ENCODE peak calls at places on chromosomes 16 and 17, in seven cellular contexts. H is ovary, K is neuronal stem cell, A is tibial artery, V is uterus, P is aorta, J is Peyer's patch. Q is an unnamed sample.
A peak's percentile ranks its signal among the peaks of the same experiment; 100 is the strongest.

GRCh38 chr17:29581583-29582253 is 7.7 kb downstream of the GIT1 start:
- DNase-seq in H (no peak), K (no peak), A (no peak), V (peak; percentile 21), P (no peak), J (peak; percentile 45), Q (peak; percentile 14)

GRCh38 chr16:24013733-24014645 is 178.2 kb downstream of the PRKCB start:
- DNase-seq in H (no peak), K (no peak), A (no peak), V (no peak), P (no peak), J (peak; percentile 57), Q (no peak)

GRCh38 chr16:79272141-79272577 is 328.4 kb downstream of the MAF start:
- DNase-seq in H (no peak), K (no peak), A (no peak), V (no peak), P (no peak), J (no peak), Q (no peak)

GRCh38 chr17:4715071-4715749 is 4.8 kb downstream of the ARRB2 start:
- DNase-seq in H (no peak), K (no peak), A (no peak), V (no peak), P (peak; percentile 47), J (no peak), Q (no peak)

GRCh38 chr17:78279360-78279990 is 48.0 kb downstream of the TMEM235 start:
- DNase-seq in H (no peak), K (no peak), A (no peak), V (no peak), P (no peak), J (peak; percentile 33), Q (no peak)

GRCh38 chr17:36464765-36465088 is 21.8 kb upstream of the ZNHIT3 start:
- DNase-seq in H (no peak), K (no peak), A (no peak), V (no peak), P (no peak), J (no peak), Q (no peak)

GRCh38 chr17:63946440-63947363 is 14.6 kb upstream of the CD79B start:
- DNase-seq in H (no peak), K (peak; percentile 44), A (no peak), V (no peak), P (no peak), J (no peak), Q (no peak)

GRCh38 chr17:2423271-2423670 is 22.4 kb upstream of the MNT start:
- DNase-seq in H (no peak), K (no peak), A (no peak), V (no peak), P (no peak), J (no peak), Q (no peak)

GRCh38 chr17:31433091-31433790 is 41.8 kb downstream of the RAB11FIP4 start:
- DNase-seq in H (no peak), K (no peak), A (no peak), V (no peak), P (no peak), J (no peak), Q (no peak)

GRCh38 chr16:46916980-46917379 is 32.8 kb downstream of the GPT2 start:
- DNase-seq in H (no peak), K (no peak), A (no peak), V (no peak), P (no peak), J (no peak), Q (no peak)

GRCh38 chr17:40539711-40540411 is 25.4 kb downstream of the CCR7 start:
- DNase-seq in H (peak; percentile 32), K (no peak), A (no peak), V (no peak), P (peak; percentile 62), J (peak; percentile 41), Q (no peak)

GRCh38 chr17:6577686-6578263 is 21.4 kb upstream of the PITPNM3 start:
- DNase-seq in H (no peak), K (no peak), A (no peak), V (no peak), P (no peak), J (no peak), Q (no peak)

GRCh38 chr16:50537533-50538290 is 10.5 kb upstream of the NKD1 start:
- DNase-seq in H (no peak), K (no peak), A (no peak), V (no peak), P (no peak), J (no peak), Q (no peak)

GRCh38 chr17:71516149-71516548 is 604.7 kb upstream of the SOX9 start:
- DNase-seq in H (no peak), K (no peak), A (no peak), V (no peak), P (no peak), J (no peak), Q (no peak)

GRCh38 chr17:31815212-31815611 is 43.8 kb downstream of the COPRS start:
- DNase-seq in H (no peak), K (no peak), A (no peak), V (no peak), P (no peak), J (no peak), Q (no peak)

GRCh38 chr16:84820305-84820684 is 510 bp downstream of the CRISPLD2 start:
- DNase-seq in H (no peak), K (no peak), A (no peak), V (no peak), P (no peak), J (no peak), Q (no peak)

GRCh38 chr17:67238976-67239375 is 6.0 kb downstream of the HELZ start:
- DNase-seq in H (no peak), K (no peak), A (no peak), V (no peak), P (no peak), J (no peak), Q (no peak)

GRCh38 chr16:57941016-57941656 is 29.8 kb downstream of the CNGB1 start:
- DNase-seq in H (no peak), K (no peak), A (no peak), V (no peak), P (no peak), J (no peak), Q (peak; percentile 75)

GRCh38 chr16:82755570-82756282 is 129.0 kb downstream of the CDH13 start:
- DNase-seq in H (no peak), K (no peak), A (no peak), V (no peak), P (no peak), J (no peak), Q (no peak)

GRCh38 chr17:62869885-62870580 is 61.9 kb upstream of the MARCHF10 start:
- DNase-seq in H (no peak), K (peak; percentile 56), A (no peak), V (no peak), P (no peak), J (no peak), Q (no peak)

GRCh38 chr16:84136331-84137125 is 8.4 kb downstream of the HSDL1 start:
- DNase-seq in H (no peak), K (no peak), A (no peak), V (no peak), P (no peak), J (no peak), Q (no peak)

GRCh38 chr16:84898447-84898846 is 78.7 kb downstream of the CRISPLD2 start:
- DNase-seq in H (no peak), K (no peak), A (no peak), V (no peak), P (no peak), J (no peak), Q (no peak)

DNA sequence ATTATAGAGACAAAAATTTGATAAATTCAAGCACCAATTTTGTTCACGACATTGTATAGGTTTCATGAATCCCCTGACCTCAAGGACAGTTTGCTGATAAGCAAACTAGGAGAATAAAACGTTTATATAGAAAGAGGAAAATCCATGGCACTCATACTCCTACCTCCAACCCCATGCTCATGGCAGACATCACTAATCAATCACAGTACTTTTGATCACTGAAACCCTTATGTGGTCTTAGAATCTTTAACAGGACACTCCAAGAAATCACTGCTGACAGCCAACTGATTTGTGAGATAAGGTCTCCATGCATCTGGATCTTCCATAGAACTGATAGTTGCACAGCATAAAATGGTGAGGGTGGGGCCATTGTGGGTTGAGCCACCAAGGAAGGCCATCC is 4.7 kb upstream of the NHERF1 start:
- DNase-seq in H (no peak), K (no peak), A (no peak), V (no peak), P (no peak), J (no peak), Q (no peak)
- H3K4me1 ChIP-seq in H (peaks cover under 1% of the 10 kb centered on the region), K (peaks cover 24% of the 10 kb centered on the region), A (peaks cover 12% of the 10 kb centered on the region), V (no peaks in the 10 kb centered on the region), P (no peaks in the 10 kb centered on the region), J (peaks cover 45% of the 10 kb centered on the region), Q (peaks cover 49% of the 10 kb centered on the region)

GRCh38 chr16:31466381-31466841 is 5.5 kb upstream of the TGFB1I1 start:
- DNase-seq in H (peak; percentile 21), K (no peak), A (no peak), V (no peak), P (no peak), J (no peak), Q (no peak)
- H3K27ac ChIP-seq in H (no peak overlapping the region), K (no peak overlapping the region), A (no peak overlapping the region), V (no peak overlapping the region), P (no peak overlapping the region), J (no peak overlapping the region), Q (no peak overlapping the region)

DNA sequence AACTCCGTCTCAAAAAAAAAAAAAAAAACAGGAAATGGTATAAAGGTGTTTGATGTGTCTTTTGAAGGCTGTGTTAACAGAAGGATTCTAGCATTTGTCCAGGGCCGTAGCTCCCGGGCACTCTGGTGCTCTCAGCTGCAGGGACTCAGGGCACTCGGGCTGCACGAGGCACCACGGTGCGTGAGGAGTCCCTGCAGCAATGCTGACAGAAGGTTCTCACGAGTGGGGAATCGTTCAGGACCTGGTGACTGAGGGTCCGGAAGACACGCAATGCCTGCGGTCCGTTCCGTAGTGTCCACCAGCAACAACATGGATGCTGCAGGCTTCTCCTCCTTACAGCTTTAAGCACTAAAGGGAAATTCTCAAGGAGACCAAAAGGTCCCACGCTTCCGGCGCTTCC is 12.6 kb upstream of the FAAP100 start:
- DNase-seq in H (no peak), K (no peak), A (no peak), V (no peak), P (no peak), J (no peak), Q (no peak)
- H3K36me3 ChIP-seq in H (no peaks in the 10 kb centered on the region), K (peaks cover 64% of the 10 kb centered on the region), A (peaks cover 48% of the 10 kb centered on the region), V (no peaks in the 10 kb centered on the region), P (peaks cover 2% of the 10 kb centered on the region), J (peaks cover 88% of the 10 kb centered on the region), Q (peaks cover 97% of the 10 kb centered on the region)

DNA sequence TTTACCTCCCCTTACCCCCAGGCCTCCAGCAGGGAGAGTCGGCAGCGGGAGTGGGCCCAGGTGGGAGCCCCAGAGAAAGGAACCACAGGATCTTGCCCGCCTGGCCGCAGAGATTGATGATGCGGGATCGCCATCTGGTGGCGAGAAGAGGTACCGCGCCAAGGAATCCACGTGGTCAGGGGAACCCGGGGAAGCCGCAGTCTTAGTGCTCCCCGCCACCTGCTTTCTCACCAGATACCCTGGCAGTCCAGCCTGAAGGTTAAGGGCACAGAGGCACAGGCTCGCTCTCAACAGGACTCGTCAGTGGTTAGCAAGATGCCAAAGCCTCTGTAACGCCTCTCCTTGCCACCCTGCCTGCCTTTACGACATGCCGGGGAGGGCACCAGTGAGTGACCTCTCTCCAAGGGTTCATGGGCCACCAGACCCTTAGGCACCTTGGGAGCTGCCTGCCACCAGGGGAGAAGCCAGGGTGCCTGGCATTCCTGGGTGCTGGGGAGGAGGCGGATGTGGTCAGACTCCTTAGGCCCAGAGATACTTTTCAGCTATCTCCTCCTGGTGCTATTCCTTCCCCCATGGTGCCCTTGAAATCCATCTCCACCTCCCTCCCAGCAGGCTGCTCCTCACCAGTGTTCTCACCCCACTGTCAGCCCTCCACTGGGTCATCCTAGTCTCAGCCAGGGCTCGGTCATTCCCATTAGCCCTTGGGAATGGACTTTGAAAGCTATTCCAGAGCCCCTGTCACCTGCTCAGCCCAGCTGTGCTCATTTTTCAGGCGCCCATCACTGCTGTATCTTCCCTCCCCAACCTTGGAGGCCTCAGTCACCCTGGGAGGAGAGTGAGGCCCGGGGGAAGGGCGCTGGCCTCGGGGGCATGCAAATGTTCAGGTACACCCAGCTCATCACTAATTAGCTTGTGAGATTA is 5.4 kb upstream of the RHBDF2 start:
- DNase-seq in H (peak; percentile 85), K (peak; percentile 77), A (peak; percentile 82), V (peak; percentile 77), P (peak; percentile 94), J (peak; percentile 91), Q (peak; percentile 80)
- H3K4me1 ChIP-seq in H (peaks cover 4% of the 10 kb centered on the region), K (peaks cover 6% of the 10 kb centered on the region), A (peaks cover 15% of the 10 kb centered on the region), V (no peaks in the 10 kb centered on the region), P (peaks cover under 1% of the 10 kb centered on the region), J (peaks cover 8% of the 10 kb centered on the region), Q (peaks cover 17% of the 10 kb centered on the region)